ENCODE peak calls at places on chromosomes 4 and X, in four cellular contexts. Z, I, T and O are unnamed samples.

GRCh38 chrX:1006156-1006730 is 206.2 kb downstream of the CRLF2 start:
- DNase-seq in T (no peak), I (no peak), Z (no peak), O (no peak)

GRCh38 chrX:120015145-120016067 is 62.1 kb downstream of the RHOXF2B start:
- DNase-seq in Z (no peak), T (no peak), I (no peak), O (no peak)

GRCh38 chrX:43707812-43708548 is 51.9 kb downstream of the MAOA start:
- DNase-seq in T (no peak), Z (peak), I (no peak), O (no peak)

GRCh38 chr4:65482410-65482809 is 187.9 kb downstream of the EPHA5 start:
- DNase-seq in Z (no peak), T (no peak), I (no peak), O (no peak)

GRCh38 chr4:38601244-38601915 is 62.6 kb upstream of the KLF3 start:
- DNase-seq in T (no peak), I (peak), Z (peak), O (no peak)

GRCh38 chrX:153551135-153551534 is 33.7 kb downstream of the ATP2B3 start:
- DNase-seq in T (no peak), I (no peak), Z (no peak), O (no peak)

GRCh38 chrX:84153538-84153937 is 34.5 kb downstream of the RPS6KA6 start:
- DNase-seq in I (no peak), Z (no peak), T (no peak), O (no peak)

GRCh38 chr4:151409470-151410313 is 716 bp downstream of the FHIP1A start:
- DNase-seq in Z (peak), T (no peak), I (no peak), O (peak)

GRCh38 chr4:111506706-111507105 is 638.5 kb upstream of the FAM241A start:
- DNase-seq in Z (no peak), T (no peak), I (no peak), O (no peak)

GRCh38 chr4:159227984-159228383 is 125.1 kb downstream of the RAPGEF2 start:
- DNase-seq in I (no peak), T (peak), Z (peak), O (no peak)

GRCh38 chr4:109738104-109738872 is 8.4 kb upstream of the PLA2G12A start:
- DNase-seq in I (no peak), T (no peak), Z (no peak), O (no peak)

GRCh38 chr4:40749717-40750460 is at the start of gene NSUN7:
- DNase-seq in I (peak), Z (peak), T (peak), O (peak)

GRCh38 chr4:137980641-137981040 is 261.5 kb downstream of the SLC7A11 start:
- DNase-seq in T (no peak), Z (no peak), I (no peak), O (no peak)

GRCh38 chr4:116561717-116562116 is 523.7 kb downstream of the TRAM1L1 start:
- DNase-seq in Z (no peak), I (no peak), T (no peak), O (no peak)

GRCh38 chr4:157290622-157291021 is 70.1 kb downstream of the GRIA2 start:
- DNase-seq in Z (no peak), T (no peak), I (no peak), O (no peak)

GRCh38 chr4:112509243-112510190 is 6.5 kb downstream of the NEUROG2 start:
- DNase-seq in I (no peak), T (no peak), Z (no peak), O (no peak)

GRCh38 chrX:131764224-131764623 is 220.3 kb downstream of the OR13H1 start:
- DNase-seq in Z (no peak), I (no peak), T (no peak), O (no peak)

GRCh38 chr4:6474053-6474568 is 1.7 kb upstream of the PPP2R2C start:
- DNase-seq in Z (no peak), T (peak), I (peak), O (peak)
- TF ChIP-seq CTCF in Z (no peak), T (no peak), I (peak), O (peak)

DNA sequence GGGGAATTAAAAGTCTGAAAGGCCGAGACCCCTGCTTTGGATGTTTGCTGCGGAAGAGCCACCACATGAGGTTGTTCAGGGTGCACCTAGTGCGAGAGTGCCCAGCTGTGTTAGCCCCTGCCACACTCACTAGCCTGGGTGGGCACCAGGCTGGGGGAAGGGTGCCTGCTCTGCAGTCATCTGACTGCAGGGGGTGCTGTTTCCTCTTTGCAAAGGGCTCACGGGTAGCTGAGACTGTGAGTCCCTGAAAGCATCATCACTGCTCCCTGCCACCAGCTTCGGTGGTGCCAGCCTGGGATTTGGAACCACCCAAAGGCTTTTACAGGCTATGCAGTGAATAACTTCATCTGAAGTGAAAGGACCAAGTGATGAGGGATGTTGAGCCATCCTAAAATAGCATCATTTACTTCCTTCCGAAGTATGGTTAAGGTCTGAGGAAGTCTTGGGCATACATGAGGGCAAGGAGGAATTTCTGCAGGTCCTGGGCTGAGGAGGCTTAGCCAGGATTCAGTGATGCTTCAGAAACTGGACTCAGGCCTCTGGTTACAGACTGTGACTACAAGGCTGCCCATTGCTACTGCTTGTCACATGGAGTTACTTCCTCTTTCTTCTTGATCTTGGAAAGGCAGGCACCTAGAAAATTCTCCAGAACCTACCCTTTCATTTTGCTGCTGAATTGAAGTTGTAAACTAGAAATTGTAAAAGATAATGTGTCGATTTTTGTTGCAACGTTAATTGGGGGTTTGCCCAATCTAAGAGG is 293.2 kb upstream of the PRPS2 start:
- DNase-seq in Z (no peak), I (no peak), T (no peak), O (no peak)
- TF ChIP-seq CTCF in Z (no peak), I (no peak), T (no peak), O (peak)

GRCh38 chr4:128427832-128428366 is 140.3 kb upstream of the PGRMC2 start:
- DNase-seq in I (no peak), Z (peak), T (no peak), O (no peak)
- TF ChIP-seq CTCF in I (peak), Z (no peak), T (no peak), O (peak)

GRCh38 chr4:181569553-181569952 is 673.6 kb upstream of the TENM3 start:
- DNase-seq in Z (no peak), T (no peak), I (no peak), O (no peak)
- TF ChIP-seq CTCF in Z (no peak), T (no peak), I (peak), O (peak)

GRCh38 chr4:162456106-162456505 is 292.3 kb upstream of the FSTL5 start:
- DNase-seq in T (no peak), Z (no peak), I (no peak), O (no peak)

GRCh38 chr4:162457071-162457865 is 293.5 kb upstream of the FSTL5 start:
- DNase-seq in I (no peak), Z (no peak), T (no peak), O (no peak)

GRCh38 chr4:162458051-162458450 is 294.3 kb upstream of the FSTL5 start:
- DNase-seq in I (no peak), Z (no peak), T (no peak), O (no peak)

GRCh38 chr4:162461952-162462351 is 298.2 kb upstream of the FSTL5 start:
- DNase-seq in I (no peak), Z (no peak), T (no peak), O (no peak)
- TF ChIP-seq CTCF in I (peak), Z (no peak), T (no peak), O (peak)